ENCODE peak calls at places on chromosomes 12 and 14, in five cellular contexts. F is ovary; P is left ventricle myocardium inferior; Z is CD4-positive, CD25-positive, alpha-beta regulatory T cell; N is endothelial cell of umbilical vein. U is an unnamed sample.

GRCh38 chr12:9669534-9669933 is at the start of gene CLEC2D:
- DNase-seq in N (no peak), P (no peak), Z (peak), F (no peak), U (no peak)

GRCh38 chr12:48022676-48023385 is 18.6 kb upstream of the COL2A1 start:
- DNase-seq in P (no peak), N (no peak), F (no peak), Z (no peak), U (no peak)

GRCh38 chr12:6666211-6666610 is 3.3 kb upstream of the ING4 start:
- DNase-seq in Z (no peak), F (no peak), P (no peak), N (no peak), U (no peak)

GRCh38 chr12:111523587-111523986 is 75.5 kb downstream of the ATXN2 start:
- DNase-seq in P (no peak), N (no peak), F (no peak), Z (no peak), U (no peak)

GRCh38 chr14:92425101-92425500 is 88.5 kb upstream of the RIN3 start:
- DNase-seq in P (no peak), N (no peak), F (no peak), Z (no peak), U (no peak)

GRCh38 chr14:95320076-95320895 is 578 bp upstream of the CLMN start:
- DNase-seq in F (peak), N (no peak), P (peak), Z (no peak), U (no peak)

GRCh38 chr12:22287776-22288621 is 46.5 kb downstream of the ST8SIA1 start:
- DNase-seq in P (no peak), F (no peak), N (peak), Z (peak), U (peak)

GRCh38 chr12:31647106-31647505 is 12.4 kb upstream of the ETFBKMT start:
- DNase-seq in F (no peak), P (no peak), N (no peak), Z (no peak), U (no peak)

GRCh38 chr12:87274594-87275245 is 754.5 kb downstream of the C12orf50 start:
- DNase-seq in P (no peak), F (no peak), N (peak), Z (no peak), U (no peak)

GRCh38 chr12:58711968-58712367 is 208.3 kb downstream of the LRIG3 start:
- DNase-seq in N (no peak), F (no peak), P (no peak), Z (no peak), U (no peak)

GRCh38 chr14:24954037-24954696 is 95.8 kb downstream of the STXBP6 start:
- DNase-seq in P (no peak), F (no peak), Z (no peak), N (no peak), U (no peak)

GRCh38 chr14:92525318-92526095 is 11.9 kb downstream of the RIN3 start:
- DNase-seq in F (no peak), Z (no peak), N (no peak), P (no peak), U (no peak)

GRCh38 chr12:20463920-20464524 is 95.7 kb downstream of the PDE3A start:
- DNase-seq in F (no peak), P (no peak), N (peak), Z (peak), U (no peak)

GRCh38 chr12:46160981-46161690 is 107.7 kb downstream of the SLC38A1 start:
- DNase-seq in Z (no peak), P (no peak), F (no peak), N (no peak), U (no peak)

GRCh38 chr14:98931911-98932310 is 340.1 kb downstream of the BCL11B start:
- DNase-seq in N (no peak), P (no peak), F (no peak), Z (peak), U (peak)
- H3K27ac ChIP-seq in N (no peak), P (no peak), F (no peak), Z (peak), U (no peak)

GRCh38 chr14:34755215-34755614 is 40.8 kb upstream of the CFL2 start:
- DNase-seq in Z (no peak), F (no peak), N (no peak), P (no peak), U (no peak)

GRCh38 chr14:34750233-34750632 is 35.8 kb upstream of the CFL2 start:
- DNase-seq in P (no peak), N (no peak), F (no peak), Z (no peak), U (no peak)

GRCh38 chr14:34749408-34749807 is 35.0 kb upstream of the CFL2 start:
- DNase-seq in F (no peak), P (no peak), Z (no peak), N (no peak), U (no peak)

GRCh38 chr14:34754687-34755086 is 40.3 kb upstream of the CFL2 start:
- DNase-seq in N (no peak), Z (no peak), F (no peak), P (no peak), U (no peak)

DNA sequence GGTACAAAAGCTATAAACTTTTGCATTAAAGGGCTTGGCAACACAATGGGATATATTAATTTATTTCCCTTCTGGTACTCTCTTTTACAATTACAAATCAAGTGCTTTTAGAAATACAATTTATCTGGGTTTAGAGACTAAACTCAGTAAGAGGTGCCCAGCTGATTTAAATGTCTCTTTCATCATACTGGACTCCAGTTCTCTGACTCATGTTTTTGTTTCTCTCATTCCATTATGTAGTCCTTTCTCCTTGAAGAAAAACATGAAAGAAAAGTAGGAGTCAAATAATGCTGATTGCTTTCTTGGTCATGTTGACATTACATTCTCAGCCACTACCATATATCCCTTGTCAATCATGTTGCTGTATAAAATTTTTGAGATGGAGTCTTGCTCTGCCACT is 36.3 kb upstream of the CFL2 start:
- DNase-seq in P (no peak), Z (no peak), N (peak), F (no peak), U (no peak)
- H3K27ac ChIP-seq in P (no peak), Z (no peak), N (no peak), F (no peak), U (no peak)

GRCh38 chr14:103361868-103362267 is 23.3 kb upstream of the MARK3 start:
- DNase-seq in P (no peak), F (no peak), Z (no peak), N (peak), U (no peak)

GRCh38 chr14:103362780-103363179 is 22.4 kb upstream of the MARK3 start:
- DNase-seq in Z (no peak), F (no peak), P (no peak), N (peak), U (no peak)

GRCh38 chr14:103356151-103356766 is 22.2 kb downstream of the EIF5 start:
- DNase-seq in Z (no peak), F (no peak), N (no peak), P (no peak), U (no peak)

GRCh38 chr14:103360548-103360947 is 24.7 kb upstream of the MARK3 start:
- DNase-seq in P (no peak), F (no peak), N (no peak), Z (no peak), U (no peak)
- H3K27ac ChIP-seq in P (no peak), F (no peak), N (no peak), Z (no peak), U (no peak)

DNA sequence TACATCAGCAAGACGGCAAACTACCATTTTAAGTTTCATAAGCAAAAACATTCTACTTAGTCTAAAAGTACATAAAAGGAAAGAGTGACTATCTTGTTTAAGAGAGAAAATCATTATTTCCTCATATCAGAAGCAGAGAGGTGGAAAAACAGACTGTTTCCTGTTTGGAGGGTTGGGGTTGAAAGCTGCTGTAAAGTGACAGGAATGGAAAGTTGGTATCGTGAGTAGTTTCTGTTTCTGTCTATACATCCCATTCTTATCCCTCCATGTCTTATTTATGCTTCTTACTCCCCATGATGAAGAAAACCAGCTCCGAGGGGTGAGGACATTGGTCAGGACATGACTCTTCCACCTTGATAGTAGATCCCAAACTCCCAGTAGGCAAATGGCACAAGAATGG is 216.5 kb downstream of the EGLN3 start:
- DNase-seq in N (peak), F (no peak), P (no peak), Z (no peak), U (no peak)
- H3K27ac ChIP-seq in N (no peak), F (no peak), P (no peak), Z (no peak), U (no peak)

GRCh38 chr14:90400904-90401561 is 4.2 kb downstream of the CALM1 start:
- DNase-seq in F (no peak), P (no peak), Z (no peak), N (no peak), U (no peak)
- H3K27ac ChIP-seq in F (no peak), P (peak), Z (peak), N (peak), U (no peak)

GRCh38 chr14:51928568-51928967 is 60.8 kb upstream of the RTRAF start:
- DNase-seq in Z (no peak), P (no peak), N (no peak), F (no peak), U (no peak)
- H3K27ac ChIP-seq in Z (no peak), P (no peak), N (no peak), F (no peak), U (no peak)

GRCh38 chr14:55801121-55801520 is 221.1 kb downstream of the KTN1 start:
- DNase-seq in Z (no peak), P (no peak), N (no peak), F (no peak), U (no peak)
- H3K27ac ChIP-seq in Z (no peak), P (no peak), N (no peak), F (no peak), U (no peak)